ENCODE peak calls at places on chromosomes 2 and 18, in four cellular contexts. D, C, P and B are unnamed samples.

GRCh38 chr2:46801731-46802664 is 113.6 kb downstream of the MCFD2 start:
- DNase-seq in D (no peak), C (no peak), P (no peak), B (no peak)

GRCh38 chr2:226984461-226985226 is 148.8 kb downstream of the RHBDD1 start:
- DNase-seq in D (no peak), C (no peak), P (peak; percentile 47), B (no peak)

GRCh38 chr2:191352536-191352935 is 107.3 kb downstream of the MYO1B start:
- DNase-seq in D (no peak), C (no peak), P (no peak), B (no peak)

GRCh38 chr18:79615091-79615490 is 64.5 kb upstream of the CTDP1 start:
- DNase-seq in D (no peak), C (no peak), P (no peak), B (no peak)

GRCh38 chr2:7094113-7094760 is 177.0 kb downstream of the RNF144A start:
- DNase-seq in D (no peak), C (no peak), P (no peak), B (no peak)

GRCh38 chr2:203328735-203329549 is 748 bp downstream of the ABI2 start:
- DNase-seq in D (peak; percentile 25), C (peak; percentile 57), P (no peak), B (no peak)

GRCh38 chr18:74558096-74558495 is 23.8 kb downstream of the CNDP1 start:
- DNase-seq in D (no peak), C (no peak), P (no peak), B (no peak)

GRCh38 chr2:172211507-172211906 is 108.8 kb upstream of the DLX2 start:
- DNase-seq in D (no peak), C (no peak), P (no peak), B (no peak)

GRCh38 chr18:49654347-49654746 is 92.5 kb downstream of the LIPG start:
- DNase-seq in D (no peak), C (no peak), P (no peak), B (no peak)

GRCh38 chr18:47985837-47986236 is 55.4 kb upstream of the SMAD2 start:
- DNase-seq in D (no peak), C (no peak), P (no peak), B (no peak)

GRCh38 chr2:95122197-95122551 is 566 bp upstream of the MRPS5 start:
- DNase-seq in D (no peak), C (no peak), P (peak; percentile 5), B (no peak)

GRCh38 chr2:114056294-114057143 is 166.6 kb downstream of the ACTR3 start:
- DNase-seq in D (no peak), C (no peak), P (peak; percentile 9), B (no peak)

GRCh38 chr2:71612581-71613520 is 159.5 kb downstream of the DYSF start:
- DNase-seq in D (no peak), C (no peak), P (no peak), B (peak; percentile 63)

GRCh38 chr18:63702660-63703059 is at the start of gene SERPINB11:
- DNase-seq in D (no peak), C (no peak), P (no peak), B (no peak)

GRCh38 chr18:65073060-65073550 is 677.7 kb upstream of the CDH7 start:
- DNase-seq in D (no peak), C (no peak), P (no peak), B (no peak)
- H3K4me1 ChIP-seq in D (no peaks in the 10 kb centered on the region), C (no peaks in the 10 kb centered on the region), P (no peaks in the 10 kb centered on the region), B (no peaks in the 10 kb centered on the region)

DNA sequence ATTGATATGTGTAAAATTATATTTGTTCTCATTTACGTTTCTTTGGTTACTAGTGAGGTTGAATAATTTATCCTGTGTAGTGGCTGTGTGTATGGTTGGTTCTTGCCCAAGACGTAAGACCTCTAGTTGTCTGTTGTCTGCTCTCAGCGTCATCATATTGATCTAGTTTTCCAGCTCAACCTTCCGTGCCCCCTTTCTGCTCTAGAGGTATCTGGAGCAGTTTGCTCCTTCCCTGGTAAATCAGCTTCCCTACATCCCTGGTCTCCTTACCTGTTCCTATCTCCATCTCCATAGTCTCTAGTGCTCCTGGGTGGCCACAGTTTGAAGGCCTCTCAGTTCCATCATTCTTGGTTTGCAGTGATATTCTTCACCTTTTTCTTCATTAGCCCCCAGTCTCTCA is 1.2 kb downstream of the SMYD5 start:
- DNase-seq in D (no peak), C (no peak), P (no peak), B (no peak)
- TF ChIP-seq CTCF in D (no peak), C (no peak), P (no peak), B (no peak)

DNA sequence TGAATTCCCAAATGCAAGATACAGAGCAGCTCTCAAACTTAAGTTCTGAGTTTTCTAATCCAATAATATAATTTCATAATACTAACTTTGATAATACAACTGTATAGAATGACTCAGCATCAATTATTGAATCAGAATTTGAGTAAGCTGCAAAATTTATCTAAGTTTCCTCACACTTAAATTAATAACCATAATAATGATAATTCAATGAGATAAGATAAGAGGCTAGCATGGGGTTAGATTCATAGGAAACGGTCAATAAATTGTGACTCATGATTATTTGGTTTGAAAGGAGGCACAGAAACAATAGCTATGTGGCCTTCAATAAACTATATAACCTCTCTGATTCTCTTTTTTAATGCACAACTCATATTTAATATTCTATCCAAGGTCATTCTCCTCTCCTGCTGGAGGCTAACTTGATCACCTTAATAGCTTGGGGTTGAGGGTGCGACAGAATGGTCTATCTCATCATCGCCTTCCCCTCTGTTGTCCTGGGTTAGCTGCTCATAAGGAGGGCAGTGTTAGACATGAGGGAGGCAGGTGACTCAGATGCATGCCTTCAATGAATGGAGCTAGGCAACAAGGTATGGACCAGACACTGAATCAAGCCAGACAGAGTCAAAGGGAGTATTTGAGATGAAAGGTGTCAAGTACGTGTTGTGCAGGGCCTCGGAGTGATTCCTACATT is 36.2 kb upstream of the BMP10 start:
- DNase-seq in D (no peak), C (no peak), P (no peak), B (no peak)
- H3K27ac ChIP-seq in D (no peak overlapping the region), C (no peak overlapping the region), P (peak overlapping the region; percentile 93), B (no peak overlapping the region)

GRCh38 chr2:207226243-207226642 is 60.5 kb upstream of the KLF7 start:
- DNase-seq in D (no peak), C (no peak), P (no peak), B (no peak)
- H3K4me1 ChIP-seq in D (no peaks in the 10 kb centered on the region), C (peaks cover 59% of the 10 kb centered on the region), P (peaks cover 17% of the 10 kb centered on the region), B (peaks cover 17% of the 10 kb centered on the region)

DNA sequence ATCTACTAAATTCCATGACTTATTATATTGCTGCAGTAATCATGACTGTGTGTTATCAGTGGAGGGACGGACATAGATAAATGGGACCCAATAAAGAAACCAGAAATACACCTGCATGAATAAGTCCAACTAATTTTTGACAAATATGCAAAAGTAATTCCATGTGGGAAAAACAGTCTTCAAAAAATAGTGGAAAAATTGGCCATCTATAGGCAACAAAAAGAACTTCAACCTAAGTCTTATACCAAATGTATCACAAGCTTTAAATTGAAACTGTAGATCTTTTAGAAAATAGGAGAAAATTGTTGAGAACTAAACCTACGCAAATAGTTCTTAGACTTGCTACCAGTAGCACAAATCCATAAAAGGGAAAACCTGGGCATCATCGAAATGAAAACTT is 376.2 kb downstream of the NCKAP5 start:
- DNase-seq in D (no peak), C (no peak), P (no peak), B (no peak)
- TF ChIP-seq CTCF in D (no peak), C (no peak), P (no peak), B (no peak)

DNA sequence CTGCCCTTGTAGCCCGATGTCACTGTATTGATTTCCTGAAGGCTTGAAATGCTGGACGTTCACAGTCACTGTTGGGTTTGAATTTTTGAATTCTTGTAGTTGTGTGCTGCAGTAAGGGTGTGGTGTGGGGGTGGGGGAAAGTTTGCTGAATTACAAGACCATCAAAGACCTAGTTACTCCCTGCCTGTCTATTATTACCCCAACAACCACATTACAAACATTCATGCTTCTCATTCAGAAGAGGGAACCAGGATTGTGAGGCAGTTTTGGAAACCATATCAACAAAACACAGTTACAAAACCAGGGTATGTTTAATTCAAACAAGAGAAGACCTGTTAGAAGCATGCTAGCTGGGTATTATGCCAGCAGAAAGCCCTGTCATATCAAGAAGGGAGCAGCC is 85.8 kb downstream of the CLHC1 start:
- DNase-seq in D (no peak), C (no peak), P (no peak), B (no peak)
- H3K27ac ChIP-seq in D (no peak overlapping the region), C (no peak overlapping the region), P (no peak overlapping the region), B (no peak overlapping the region)

DNA sequence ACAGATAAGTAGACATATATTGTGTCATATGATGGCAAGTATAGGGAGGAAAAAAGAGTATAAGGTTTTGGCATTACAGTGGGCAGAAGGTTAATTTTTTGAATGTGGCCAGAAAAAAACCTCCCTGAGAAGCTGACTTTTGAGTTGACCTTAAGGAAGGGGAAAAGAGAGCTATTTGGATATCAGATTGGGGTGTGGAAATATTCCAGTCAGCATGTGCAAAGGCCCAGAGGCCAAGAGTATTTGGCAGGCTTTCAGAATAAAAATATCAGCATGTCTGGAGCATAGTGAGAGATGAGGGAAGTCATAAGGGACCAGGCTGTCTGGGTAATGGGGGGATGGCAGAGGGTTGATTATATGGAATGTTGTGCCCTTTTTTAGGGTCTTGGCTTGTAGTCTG is 15.8 kb downstream of the IL1R1 start:
- DNase-seq in D (no peak), C (no peak), P (no peak), B (no peak)
- H3K4me1 ChIP-seq in D (no peaks in the 10 kb centered on the region), C (peaks cover 7% of the 10 kb centered on the region), P (no peaks in the 10 kb centered on the region), B (no peaks in the 10 kb centered on the region)

GRCh38 chr18:5600376-5601071 is 56.7 kb upstream of the EPB41L3 start:
- DNase-seq in D (no peak), C (no peak), P (no peak), B (no peak)
- TF ChIP-seq CTCF in D (peak; percentile 27), C (peak; percentile 53), P (no peak), B (peak; percentile 32)

DNA sequence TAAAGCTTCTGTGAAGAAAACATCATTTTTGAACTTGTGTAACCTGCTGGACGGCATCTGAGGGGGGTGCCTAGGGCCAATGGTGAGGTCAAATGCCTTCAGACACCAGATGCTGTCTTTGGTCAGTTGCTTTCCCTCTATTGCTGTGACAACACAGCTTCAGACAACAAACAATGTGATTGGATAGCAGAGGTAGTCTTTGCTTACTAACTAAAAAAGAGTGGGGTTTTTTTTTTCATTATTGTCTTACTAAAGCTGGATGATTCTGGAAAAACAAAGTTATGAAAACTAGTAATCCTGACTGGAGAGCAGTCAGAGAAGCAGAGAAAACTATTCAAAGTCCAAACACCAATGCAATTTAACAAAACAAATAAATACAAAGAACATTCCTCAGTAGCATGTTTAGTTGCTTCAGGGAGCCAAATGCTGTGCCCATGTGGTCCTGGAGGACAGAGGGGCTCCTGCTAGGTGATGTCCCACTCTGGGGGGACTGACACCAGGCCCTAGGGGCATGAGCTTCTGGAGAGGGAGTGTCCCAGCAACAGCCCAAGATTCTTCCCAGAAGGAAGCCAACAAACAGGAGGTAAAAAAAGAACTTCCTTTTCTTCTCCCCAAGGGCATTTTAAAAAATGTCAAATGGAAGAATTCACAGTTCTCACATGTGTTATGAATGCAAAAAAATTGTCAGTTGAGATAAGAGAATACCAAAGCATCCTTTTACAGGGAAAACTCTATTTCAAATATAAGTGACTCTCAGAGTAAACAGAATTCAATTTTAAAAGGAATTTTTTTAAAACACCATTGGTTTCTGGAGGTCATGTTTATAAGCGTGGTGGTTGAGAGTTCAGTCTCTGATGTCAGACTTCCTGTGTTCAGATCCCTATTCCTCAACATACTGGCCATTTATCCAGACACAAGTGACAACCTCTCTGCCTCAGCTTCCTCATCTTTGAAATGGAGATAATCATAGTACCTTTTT is 181.1 kb upstream of the PGAP1 start:
- DNase-seq in D (peak; percentile 65), C (peak; percentile 51), P (no peak), B (peak; percentile 29)
- H3K27ac ChIP-seq in D (peak overlapping the region; percentile 71), C (peak overlapping the region; percentile 82), P (no peak overlapping the region), B (peak overlapping the region; percentile 24)

GRCh38 chr2:177530513-177531039 is 138.0 kb downstream of the AGPS start:
- DNase-seq in D (no peak), C (no peak), P (no peak), B (no peak)
- H3K4me1 ChIP-seq in D (no peaks in the 10 kb centered on the region), C (no peaks in the 10 kb centered on the region), P (no peaks in the 10 kb centered on the region), B (no peaks in the 10 kb centered on the region)